ENCODE peak calls at places on chromosomes 3 and 15, in nine cellular contexts. F, A, M, J, D, O, Y, H and X are unnamed samples.

GRCh38 chr15:68464451-68465090 is 32.6 kb upstream of the ITGA11 start:
- DNase-seq in H (no peak), D (no peak), F (no peak), A (no peak), J (no peak), O (no peak), Y (no peak), M (no peak), X (no peak)

GRCh38 chr3:142896996-142897395 is 8.1 kb upstream of the PCOLCE2 start:
- DNase-seq in A (no peak), Y (no peak), O (no peak), D (no peak), F (no peak), J (no peak), H (no peak), M (no peak), X (no peak)

GRCh38 chr3:140349938-140350337 is 327.9 kb upstream of the TRIM42 start:
- DNase-seq in H (peak; percentile 45), O (no peak), Y (no peak), J (no peak), D (no peak), M (no peak), A (no peak), F (no peak), X (no peak)

GRCh38 chr3:125310623-125311076 is 64.5 kb downstream of the ZNF148 start:
- DNase-seq in M (peak; percentile 48), O (peak; percentile 47), J (no peak), F (no peak), H (no peak), D (no peak), Y (no peak), A (peak; percentile 40), X (no peak)

GRCh38 chr3:126983653-126984390 is 907 bp downstream of the PLXNA1 start:
- DNase-seq in Y (no peak), F (peak; percentile 74), J (no peak), M (peak; percentile 60), D (no peak), A (no peak), O (peak; percentile 22), H (peak; percentile 62), X (peak; percentile 73)

GRCh38 chr3:45628746-45629145 is 34.2 kb downstream of the LIMD1 start:
- DNase-seq in O (no peak), Y (no peak), D (no peak), M (no peak), H (no peak), J (no peak), A (no peak), F (no peak), X (no peak)

GRCh38 chr3:103085465-103085864 is 650.6 kb downstream of the ZPLD1 start:
- DNase-seq in M (peak; percentile 22), Y (no peak), O (no peak), A (no peak), D (no peak), F (no peak), J (no peak), H (peak; percentile 3), X (no peak)

GRCh38 chr3:107525101-107525953 is 2.6 kb downstream of the BBX start:
- DNase-seq in D (no peak), H (peak; percentile 30), M (peak; percentile 29), O (peak; percentile 23), J (no peak), F (peak; percentile 76), Y (peak; percentile 87), A (peak; percentile 11), X (peak; percentile 34)

GRCh38 chr3:46731795-46732194 is 14.1 kb upstream of the PRSS50 start:
- DNase-seq in H (no peak), O (no peak), Y (no peak), A (no peak), M (no peak), J (no peak), D (no peak), F (no peak), X (peak; percentile 31)

GRCh38 chr3:195042741-195043611 is 228.0 kb downstream of the XXYLT1 start:
- DNase-seq in F (peak; percentile 21), O (no peak), J (no peak), D (no peak), H (no peak), A (no peak), M (no peak), Y (peak; percentile 32), X (no peak)

GRCh38 chr15:50753463-50753862 is 12.0 kb downstream of the SPPL2A start:
- DNase-seq in J (no peak), F (no peak), Y (no peak), H (no peak), O (no peak), A (no peak), M (no peak), D (no peak), X (no peak)

GRCh38 chr3:81592101-81592500 is 169.3 kb downstream of the GBE1 start:
- DNase-seq in H (no peak), M (no peak), O (no peak), D (no peak), J (no peak), Y (no peak), A (no peak), F (no peak), X (no peak)

GRCh38 chr15:50493625-50494024 is 52.8 kb downstream of the USP50 start:
- DNase-seq in H (no peak), A (no peak), D (no peak), Y (no peak), M (no peak), O (no peak), F (no peak), J (no peak), X (no peak)

GRCh38 chr3:33660035-33660434 is 58.0 kb downstream of the CLASP2 start:
- DNase-seq in A (no peak), Y (no peak), D (no peak), O (no peak), M (no peak), H (no peak), J (no peak), F (no peak), X (no peak)

GRCh38 chr3:49359623-49360022 is 1.5 kb upstream of the GPX1 start:
- DNase-seq in D (no peak), F (no peak), Y (no peak), A (no peak), J (no peak), O (no peak), M (peak; percentile 31), H (no peak), X (no peak)

GRCh38 chr3:126402666-126403302 is 8.1 kb downstream of the CFAP100 start:
- DNase-seq in J (no peak), H (no peak), A (no peak), M (no peak), O (no peak), D (no peak), Y (no peak), F (no peak), X (no peak)

GRCh38 chr15:84731774-84732173 is 15.8 kb upstream of the SEC11A start:
- DNase-seq in F (no peak), D (no peak), A (no peak), H (no peak), O (no peak), M (no peak), J (no peak), Y (no peak), X (no peak)

GRCh38 chr3:159619341-159619885 is 369.2 kb upstream of the IL12A start:
- DNase-seq in J (no peak), F (no peak), O (no peak), A (no peak), H (peak; percentile 8), M (no peak), Y (no peak), D (no peak), X (no peak)

GRCh38 chr15:57706405-57707209 is at the start of gene POLR2M:
- DNase-seq in A (peak; percentile 84), M (peak; percentile 98), H (peak; percentile 92), Y (peak; percentile 98), J (peak; percentile 94), O (peak; percentile 86), D (peak; percentile 97), F (peak; percentile 96), X (peak; percentile 97)

GRCh38 chr3:143972495-143973351 is 1.1 kb downstream of the DIPK2A start:
- DNase-seq in F (peak; percentile 93), A (peak; percentile 62), Y (peak; percentile 91), O (peak; percentile 62), J (peak; percentile 56), D (peak; percentile 69), H (peak; percentile 80), M (peak; percentile 87), X (peak; percentile 85)

GRCh38 chr3:16665282-16665741 is 60.1 kb upstream of the DAZL start:
- DNase-seq in D (no peak), F (no peak), M (peak; percentile 0), Y (no peak), H (no peak), O (no peak), J (peak; percentile 59), A (no peak), X (peak; percentile 4)

GRCh38 chr15:98745179-98745578 is 96.8 kb downstream of the IGF1R start:
- DNase-seq in O (no peak), J (no peak), F (no peak), A (no peak), D (no peak), M (peak; percentile 12), H (no peak), Y (no peak), X (no peak)

GRCh38 chr15:59160880-59161593 is 45.6 kb upstream of the LDHAL6B start:
- DNase-seq in M (peak; percentile 92), Y (no peak), D (no peak), J (peak; percentile 25), O (peak; percentile 10), F (no peak), H (peak; percentile 43), A (no peak), X (peak; percentile 71)

GRCh38 chr3:110413807-110414748 is 657.5 kb upstream of the NECTIN3 start:
- DNase-seq in Y (no peak), H (no peak), O (no peak), J (no peak), D (no peak), F (no peak), A (no peak), M (no peak), X (no peak)

GRCh38 chr3:42900226-42900625 is 5.7 kb upstream of the ZNF662 start:
- DNase-seq in J (no peak), H (peak; percentile 5), F (no peak), M (no peak), Y (no peak), O (no peak), D (no peak), A (no peak), X (no peak)

GRCh38 chr3:33105341-33105943 is 8.4 kb upstream of the CRTAP start:
- DNase-seq in A (no peak), J (no peak), D (no peak), H (no peak), O (no peak), M (no peak), F (no peak), Y (no peak), X (no peak)

GRCh38 chr3:59480486-59480995 is 430.7 kb upstream of the CFAP20DC start:
- DNase-seq in H (no peak), Y (no peak), F (no peak), D (no peak), M (peak; percentile 11), J (no peak), A (no peak), O (no peak), X (no peak)

GRCh38 chr3:148643389-148643840 is 54.3 kb upstream of the AGTR1 start:
- DNase-seq in J (peak; percentile 19), F (no peak), A (no peak), Y (no peak), M (no peak), H (peak; percentile 3), D (no peak), O (no peak), X (no peak)

GRCh38 chr3:150106752-150107428 is 136.2 kb upstream of the PFN2 start:
- DNase-seq in O (no peak), D (no peak), Y (no peak), A (no peak), H (no peak), J (no peak), M (peak; percentile 35), F (no peak), X (no peak)

GRCh38 chr3:10511809-10512494 is 6.6 kb upstream of the ATP2B2 start:
- DNase-seq in H (no peak), Y (no peak), A (no peak), J (no peak), O (no peak), F (no peak), M (no peak), D (no peak), X (no peak)

GRCh38 chr15:63071288-63071909 is 28.9 kb downstream of the TPM1 start:
- DNase-seq in F (no peak), H (no peak), D (no peak), J (no peak), Y (no peak), M (no peak), A (no peak), O (no peak), X (no peak)